ENCODE peak calls at places on chromosomes 12 and 14, in six cellular contexts. H is AG09319, S is esophagus squamous epithelium, W is endodermal cell, J is endothelial cell, X is breast epithelium. R is an unnamed sample.

GRCh38 chr12:46219892-46220655 is 48.8 kb downstream of the SLC38A1 start:
- DNase-seq in H (peak), S (no peak), W (no peak), J (no peak), X (no peak), R (no peak)

GRCh38 chr12:131323879-131324278 is 370.2 kb downstream of the ADGRD1 start:
- DNase-seq in H (no peak), S (no peak), W (no peak), J (no peak), X (no peak), R (no peak)

GRCh38 chr12:19434538-19434937 is 4.8 kb upstream of the AEBP2 start:
- DNase-seq in H (no peak), S (no peak), W (peak), J (no peak), X (no peak), R (no peak)

GRCh38 chr14:101603096-101603495 is 41.8 kb downstream of the DIO3 start:
- DNase-seq in H (no peak), S (no peak), W (peak), J (no peak), X (no peak), R (peak)

GRCh38 chr12:26680724-26681455 is 152.1 kb downstream of the ITPR2 start:
- DNase-seq in H (peak), S (no peak), W (no peak), J (no peak), X (no peak), R (no peak)

GRCh38 chr12:24118675-24119074 is 169.2 kb upstream of the SOX5 start:
- DNase-seq in H (no peak), S (no peak), W (no peak), J (no peak), X (no peak), R (no peak)

GRCh38 chr12:70332236-70332635 is 33.9 kb upstream of the KCNMB4 start:
- DNase-seq in H (no peak), S (no peak), W (no peak), J (no peak), X (no peak), R (no peak)

GRCh38 chr12:116241157-116241772 is 36.2 kb downstream of the MED13L start:
- DNase-seq in H (no peak), S (no peak), W (no peak), J (no peak), X (no peak), R (no peak)

GRCh38 chr14:68978550-68978911 is 571 bp downstream of the ACTN1 start:
- DNase-seq in H (no peak), S (no peak), W (peak), J (peak), X (peak), R (no peak)

GRCh38 chr12:130162267-130162666 is at the start of gene FZD10:
- DNase-seq in H (no peak), S (no peak), W (peak), J (no peak), X (no peak), R (no peak)

GRCh38 chr14:22095845-22096510 is 422.4 kb upstream of the OR4E1 start:
- DNase-seq in H (no peak), S (no peak), W (no peak), J (no peak), X (no peak), R (no peak)

GRCh38 chr12:45561488-45561887 is 168.0 kb upstream of the ARID2 start:
- DNase-seq in H (no peak), S (no peak), W (no peak), J (no peak), X (no peak), R (no peak)

GRCh38 chr12:42129595-42130204 is 15.0 kb downstream of the GXYLT1 start:
- DNase-seq in H (no peak), S (no peak), W (peak), J (peak), X (no peak), R (no peak)

GRCh38 chr12:55743131-55743921 is 404 bp downstream of the GDF11 start:
- DNase-seq in H (no peak), S (no peak), W (peak), J (peak), X (peak), R (no peak)

GRCh38 chr14:105394714-105395537 is 3.4 kb upstream of the TEX22 start:
- DNase-seq in H (no peak), S (no peak), W (no peak), J (no peak), X (no peak), R (no peak)

GRCh38 chr14:102187583-102188001 is 47.9 kb downstream of the WDR20 start:
- DNase-seq in H (no peak), S (no peak), W (peak), J (no peak), X (no peak), R (no peak)

GRCh38 chr14:99701260-99701659 is 17.2 kb downstream of the CYP46A1 start:
- DNase-seq in H (no peak), S (no peak), W (no peak), J (no peak), X (no peak), R (no peak)

GRCh38 chr14:99063620-99064225 is 208.3 kb downstream of the BCL11B start:
- DNase-seq in H (no peak), S (no peak), W (no peak), J (no peak), X (no peak), R (no peak)

GRCh38 chr14:79730911-79731310 is 480.4 kb downstream of the DIO2 start:
- DNase-seq in H (no peak), S (no peak), W (no peak), J (no peak), X (no peak), R (no peak)

GRCh38 chr14:63992858-63993257 is 140.1 kb downstream of the SYNE2 start:
- DNase-seq in H (no peak), S (no peak), W (no peak), J (no peak), X (peak), R (no peak)

GRCh38 chr14:63995285-63995684 is 142.5 kb downstream of the SYNE2 start:
- DNase-seq in H (no peak), S (no peak), W (no peak), J (no peak), X (no peak), R (no peak)

GRCh38 chr14:63996016-63996415 is 143.2 kb downstream of the SYNE2 start:
- DNase-seq in H (no peak), S (no peak), W (no peak), J (no peak), X (no peak), R (no peak)

GRCh38 chr14:63991833-63992232 is 139.0 kb downstream of the SYNE2 start:
- DNase-seq in H (no peak), S (no peak), W (no peak), J (no peak), X (no peak), R (no peak)

GRCh38 chr14:63993992-63994391 is 141.2 kb downstream of the SYNE2 start:
- DNase-seq in H (no peak), S (no peak), W (no peak), J (no peak), X (no peak), R (no peak)
- TF ChIP-seq CTCF in H (peak), S (peak), W (no peak), J (no peak), X (no peak), R (no peak)

GRCh38 chr12:125351788-125352187 is 286.6 kb downstream of the AACS start:
- DNase-seq in H (no peak), S (no peak), W (peak), J (no peak), X (no peak), R (no peak)

GRCh38 chr12:125343649-125344048 is 278.4 kb downstream of the AACS start:
- DNase-seq in H (no peak), S (no peak), W (no peak), J (no peak), X (no peak), R (no peak)

GRCh38 chr12:125340791-125341190 is 275.6 kb downstream of the AACS start:
- DNase-seq in H (peak), S (no peak), W (peak), J (no peak), X (no peak), R (no peak)

GRCh38 chr12:125341422-125341821 is 276.2 kb downstream of the AACS start:
- DNase-seq in H (no peak), S (no peak), W (no peak), J (no peak), X (no peak), R (no peak)

DNA sequence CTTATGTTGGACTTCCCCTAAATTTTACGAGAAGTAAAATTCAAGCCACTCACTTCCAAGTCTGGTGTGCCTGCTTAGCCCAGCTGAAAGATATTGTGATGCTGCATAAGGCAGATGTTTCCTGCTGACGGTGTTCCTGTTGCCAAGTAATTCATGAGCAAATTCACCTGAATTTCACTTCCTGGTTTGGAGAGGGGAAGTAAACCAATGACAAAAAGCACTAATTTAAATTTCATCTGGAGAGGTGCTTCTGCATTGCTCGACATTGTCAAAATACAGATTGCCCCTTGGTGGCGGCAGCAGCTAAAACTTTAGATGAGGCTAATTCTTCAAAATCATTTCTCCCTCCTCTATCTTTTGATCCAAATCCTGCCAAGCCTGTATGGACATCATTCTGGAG is 281.1 kb downstream of the AACS start:
- DNase-seq in H (no peak), S (no peak), W (peak), J (no peak), X (no peak), R (no peak)
- TF ChIP-seq CTCF in H (no peak), S (no peak), W (peak), J (no peak), X (no peak), R (peak)

GRCh38 chr12:11228268-11228879 is 41.1 kb downstream of the PRB3 start:
- DNase-seq in H (no peak), S (no peak), W (peak), J (peak), X (no peak), R (peak)
- TF ChIP-seq CTCF in H (peak), S (peak), W (peak), J (peak), X (no peak), R (peak)

DNA sequence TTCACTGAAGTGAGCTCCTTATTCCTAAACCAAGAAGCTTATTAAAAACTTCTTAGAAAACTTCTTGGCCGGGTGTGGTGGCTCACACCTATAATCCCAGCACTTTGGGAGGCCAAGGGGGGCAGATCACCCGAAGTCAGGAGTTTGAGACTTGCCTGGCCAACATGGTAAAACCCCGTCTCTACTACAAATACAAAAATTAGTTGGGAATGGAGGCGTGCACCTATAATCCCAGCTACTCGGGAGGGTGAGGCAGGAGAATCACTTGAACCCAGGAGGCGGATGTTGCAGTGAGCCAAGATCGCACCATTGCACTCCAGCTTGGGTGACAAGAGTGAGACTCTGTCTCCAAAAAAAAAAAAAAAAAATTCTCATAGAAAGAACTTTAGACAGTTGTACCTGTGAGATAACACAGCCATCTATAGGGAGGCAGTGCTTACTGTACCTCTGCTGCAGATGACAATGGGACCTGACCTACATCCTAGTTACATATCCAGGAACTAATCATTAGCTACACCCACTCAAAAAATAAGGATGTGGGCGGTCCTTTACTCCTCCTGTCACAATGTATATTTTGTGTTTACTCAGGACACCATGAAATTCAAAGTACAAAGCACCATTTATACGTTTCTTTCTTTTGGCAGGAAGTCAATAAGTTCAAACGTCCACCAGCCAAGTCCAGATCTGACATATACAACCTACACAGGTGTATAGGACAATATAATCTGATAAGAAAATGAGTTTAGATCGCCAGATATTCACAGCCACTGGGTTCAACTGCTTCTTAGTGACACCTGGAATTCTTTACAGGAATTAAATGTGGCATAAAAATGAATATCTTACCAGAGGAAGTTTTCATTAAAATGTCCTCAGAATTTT is 14.9 kb downstream of the STXBP6 start:
- DNase-seq in H (no peak), S (no peak), W (no peak), J (no peak), X (no peak), R (no peak)
- TF ChIP-seq CTCF in H (no peak), S (no peak), W (no peak), J (no peak), X (no peak), R (no peak)

GRCh38 chr12:94126067-94126466 is 22.3 kb upstream of the PLXNC1 start:
- DNase-seq in H (no peak), S (no peak), W (peak), J (no peak), X (no peak), R (no peak)
- TF ChIP-seq CTCF in H (no peak), S (no peak), W (no peak), J (no peak), X (no peak), R (no peak)

DNA sequence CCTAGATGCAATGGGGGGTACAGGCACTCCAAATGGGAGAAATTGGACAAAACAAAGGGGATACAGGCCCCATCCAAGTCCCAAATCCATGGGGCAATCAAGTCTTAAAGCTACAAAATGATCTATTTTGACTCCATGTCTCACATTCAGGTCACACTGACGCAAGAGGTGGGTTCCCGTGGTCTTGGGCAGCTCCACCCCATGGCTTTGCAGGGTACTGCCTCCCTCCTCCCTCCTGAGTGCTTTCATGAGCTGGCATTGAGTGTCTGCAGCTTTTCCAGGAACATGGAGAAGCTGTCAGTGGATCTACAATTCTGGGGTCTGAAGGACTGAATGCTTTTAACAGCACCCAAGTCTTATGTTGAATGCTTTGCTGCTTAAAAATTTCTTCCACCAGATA is 274.5 kb upstream of the LRIG3 start:
- DNase-seq in H (no peak), S (no peak), W (peak), J (no peak), X (no peak), R (no peak)
- TF ChIP-seq CTCF in H (no peak), S (no peak), W (peak), J (no peak), X (no peak), R (no peak)

DNA sequence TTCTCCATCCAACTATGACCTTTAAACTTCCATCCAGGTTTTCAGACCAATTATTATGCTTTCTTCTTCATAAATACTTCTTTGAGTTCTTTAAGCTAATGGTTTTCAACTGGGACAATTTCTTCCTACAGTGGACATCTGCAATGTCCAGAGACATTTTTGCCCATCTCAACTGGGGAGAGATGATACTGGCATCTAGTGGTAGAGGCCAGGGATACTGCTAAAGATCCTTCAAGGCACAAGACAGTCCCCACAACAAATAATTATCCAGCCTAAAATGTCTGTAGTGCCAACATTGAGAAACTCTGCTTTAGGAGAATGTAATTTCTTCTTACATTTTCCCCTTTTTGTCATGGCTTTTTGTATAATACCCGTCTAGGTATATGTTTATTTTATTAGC is 10.6 kb downstream of the TRHDE start:
- DNase-seq in H (no peak), S (no peak), W (no peak), J (no peak), X (no peak), R (no peak)
- TF ChIP-seq CTCF in H (peak), S (no peak), W (peak), J (no peak), X (no peak), R (peak)

GRCh38 chr12:118571730-118572129 is 195.4 kb downstream of the SUDS3 start:
- DNase-seq in H (no peak), S (no peak), W (no peak), J (no peak), X (no peak), R (no peak)
- TF ChIP-seq CTCF in H (no peak), S (no peak), W (no peak), J (no peak), X (no peak), R (no peak)

DNA sequence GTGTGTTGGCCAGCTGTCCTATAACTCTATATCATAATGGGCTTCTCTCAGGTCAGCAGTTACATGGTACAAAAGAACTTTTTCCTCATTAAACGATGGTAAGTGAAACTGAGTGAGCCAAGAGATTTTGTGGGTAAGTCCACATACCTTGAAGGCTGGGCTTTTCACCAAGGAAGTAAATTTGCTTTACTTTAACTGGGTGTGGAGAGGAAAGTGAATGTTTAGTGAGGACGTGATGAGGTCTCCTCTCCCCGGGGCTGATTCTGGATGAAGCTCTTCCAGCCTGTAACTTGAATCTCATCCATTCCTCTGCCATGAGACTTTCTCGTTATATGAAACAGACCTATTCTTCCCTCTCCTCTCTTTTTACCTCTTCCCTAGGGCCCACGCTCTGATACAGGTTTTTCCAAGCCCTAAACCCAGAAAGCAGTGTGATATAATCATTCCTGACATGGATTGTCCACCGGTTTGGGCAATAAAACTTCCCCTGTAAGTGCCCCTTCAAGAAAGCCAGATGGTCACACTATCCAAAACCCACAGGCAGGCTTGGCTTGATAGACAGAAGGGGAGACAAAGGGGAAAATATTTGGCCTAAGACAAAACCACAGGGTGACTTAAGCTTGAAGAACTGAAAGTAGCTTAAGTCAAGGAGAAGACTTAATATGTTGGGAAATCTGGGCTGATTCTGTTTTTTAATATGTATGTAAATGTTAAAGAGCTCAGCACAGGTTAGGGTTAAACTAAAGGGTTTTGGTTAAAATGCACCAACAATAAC is 50.3 kb downstream of the CIT start:
- DNase-seq in H (no peak), S (no peak), W (no peak), J (no peak), X (no peak), R (no peak)
- TF ChIP-seq CTCF in H (no peak), S (no peak), W (no peak), J (no peak), X (no peak), R (no peak)